ENCODE peak calls at places on chromosomes 16 and 17, in seven cellular contexts. One of them, this sample, is unnamed.

GRCh38 chr16:51327001-51327400 is 175.9 kb upstream of the SALL1 start:
- DNase-seq in lower lobe of right lung: no peak
- DNase-seq in activated effector memory CD4-positive, alpha-beta T cell treated with anti-CD3 and anti-CD28 coated beads, Interleukin-2, amount 50 U/mL, for 16 hours: no peak
- DNase-seq in stimulated activated CD4-positive, alpha-beta T cell treated with anti-CD3 and anti-CD28 coated beads, Interleukin-12 subunit alpha, Interleukin-12 subunit beta, amount 100 ng/mL, for 48 hours: no peak
- DNase-seq in progenitor cell of endocrine pancreas: no peak
- DNase-seq in HTR-8/SVneo: no peak
- DNase-seq in endodermal cell: no peak
- DNase-seq in this sample: no peak

GRCh38 chr17:49576121-49576905 is 642 bp downstream of the NXPH3 start:
- DNase-seq in lower lobe of right lung: no peak
- DNase-seq in activated effector memory CD4-positive, alpha-beta T cell treated with anti-CD3 and anti-CD28 coated beads, Interleukin-2, amount 50 U/mL, for 16 hours: no peak
- DNase-seq in stimulated activated CD4-positive, alpha-beta T cell treated with anti-CD3 and anti-CD28 coated beads, Interleukin-12 subunit alpha, Interleukin-12 subunit beta, amount 100 ng/mL, for 48 hours: no peak
- DNase-seq in progenitor cell of endocrine pancreas: no peak
- DNase-seq in HTR-8/SVneo: peak
- DNase-seq in endodermal cell: peak
- DNase-seq in this sample: no peak

GRCh38 chr16:87263418-87264052 is 53.7 kb downstream of the C16orf95 start:
- DNase-seq in lower lobe of right lung: no peak
- DNase-seq in activated effector memory CD4-positive, alpha-beta T cell treated with anti-CD3 and anti-CD28 coated beads, Interleukin-2, amount 50 U/mL, for 16 hours: peak
- DNase-seq in stimulated activated CD4-positive, alpha-beta T cell treated with anti-CD3 and anti-CD28 coated beads, Interleukin-12 subunit alpha, Interleukin-12 subunit beta, amount 100 ng/mL, for 48 hours: no peak
- DNase-seq in progenitor cell of endocrine pancreas: no peak
- DNase-seq in HTR-8/SVneo: no peak
- DNase-seq in endodermal cell: no peak
- DNase-seq in this sample: no peak

GRCh38 chr16:4801051-4801961 is 1.1 kb downstream of the ROGDI start:
- DNase-seq in lower lobe of right lung: no peak
- DNase-seq in activated effector memory CD4-positive, alpha-beta T cell treated with anti-CD3 and anti-CD28 coated beads, Interleukin-2, amount 50 U/mL, for 16 hours: no peak
- DNase-seq in stimulated activated CD4-positive, alpha-beta T cell treated with anti-CD3 and anti-CD28 coated beads, Interleukin-12 subunit alpha, Interleukin-12 subunit beta, amount 100 ng/mL, for 48 hours: no peak
- DNase-seq in progenitor cell of endocrine pancreas: no peak
- DNase-seq in HTR-8/SVneo: no peak
- DNase-seq in endodermal cell: peak
- DNase-seq in this sample: no peak

GRCh38 chr16:68396481-68396880 is 51.8 kb downstream of the SMPD3 start:
- DNase-seq in lower lobe of right lung: peak
- DNase-seq in activated effector memory CD4-positive, alpha-beta T cell treated with anti-CD3 and anti-CD28 coated beads, Interleukin-2, amount 50 U/mL, for 16 hours: peak
- DNase-seq in stimulated activated CD4-positive, alpha-beta T cell treated with anti-CD3 and anti-CD28 coated beads, Interleukin-12 subunit alpha, Interleukin-12 subunit beta, amount 100 ng/mL, for 48 hours: no peak
- DNase-seq in progenitor cell of endocrine pancreas: peak
- DNase-seq in HTR-8/SVneo: peak
- DNase-seq in endodermal cell: no peak
- DNase-seq in this sample: peak

GRCh38 chr16:68961778-68962402 is 118.6 kb downstream of the TANGO6 start:
- DNase-seq in lower lobe of right lung: no peak
- DNase-seq in activated effector memory CD4-positive, alpha-beta T cell treated with anti-CD3 and anti-CD28 coated beads, Interleukin-2, amount 50 U/mL, for 16 hours: no peak
- DNase-seq in stimulated activated CD4-positive, alpha-beta T cell treated with anti-CD3 and anti-CD28 coated beads, Interleukin-12 subunit alpha, Interleukin-12 subunit beta, amount 100 ng/mL, for 48 hours: no peak
- DNase-seq in progenitor cell of endocrine pancreas: no peak
- DNase-seq in HTR-8/SVneo: no peak
- DNase-seq in endodermal cell: no peak
- DNase-seq in this sample: no peak

GRCh38 chr17:65495255-65496060 is 66.0 kb downstream of the AXIN2 start:
- DNase-seq in lower lobe of right lung: peak
- DNase-seq in activated effector memory CD4-positive, alpha-beta T cell treated with anti-CD3 and anti-CD28 coated beads, Interleukin-2, amount 50 U/mL, for 16 hours: peak
- DNase-seq in stimulated activated CD4-positive, alpha-beta T cell treated with anti-CD3 and anti-CD28 coated beads, Interleukin-12 subunit alpha, Interleukin-12 subunit beta, amount 100 ng/mL, for 48 hours: no peak
- DNase-seq in progenitor cell of endocrine pancreas: peak
- DNase-seq in HTR-8/SVneo: no peak
- DNase-seq in endodermal cell: peak
- DNase-seq in this sample: no peak

GRCh38 chr16:77805403-77805802 is 17.0 kb downstream of the VAT1L start:
- DNase-seq in lower lobe of right lung: no peak
- DNase-seq in activated effector memory CD4-positive, alpha-beta T cell treated with anti-CD3 and anti-CD28 coated beads, Interleukin-2, amount 50 U/mL, for 16 hours: no peak
- DNase-seq in stimulated activated CD4-positive, alpha-beta T cell treated with anti-CD3 and anti-CD28 coated beads, Interleukin-12 subunit alpha, Interleukin-12 subunit beta, amount 100 ng/mL, for 48 hours: no peak
- DNase-seq in progenitor cell of endocrine pancreas: no peak
- DNase-seq in HTR-8/SVneo: no peak
- DNase-seq in endodermal cell: no peak
- DNase-seq in this sample: no peak

GRCh38 chr17:2138768-2139167 is 83.9 kb downstream of the HIC1 start:
- DNase-seq in lower lobe of right lung: no peak
- DNase-seq in activated effector memory CD4-positive, alpha-beta T cell treated with anti-CD3 and anti-CD28 coated beads, Interleukin-2, amount 50 U/mL, for 16 hours: no peak
- DNase-seq in stimulated activated CD4-positive, alpha-beta T cell treated with anti-CD3 and anti-CD28 coated beads, Interleukin-12 subunit alpha, Interleukin-12 subunit beta, amount 100 ng/mL, for 48 hours: no peak
- DNase-seq in progenitor cell of endocrine pancreas: no peak
- DNase-seq in HTR-8/SVneo: peak
- DNase-seq in endodermal cell: peak
- DNase-seq in this sample: no peak

GRCh38 chr16:51359141-51359960 is 208.3 kb upstream of the SALL1 start:
- DNase-seq in lower lobe of right lung: no peak
- DNase-seq in activated effector memory CD4-positive, alpha-beta T cell treated with anti-CD3 and anti-CD28 coated beads, Interleukin-2, amount 50 U/mL, for 16 hours: no peak
- DNase-seq in stimulated activated CD4-positive, alpha-beta T cell treated with anti-CD3 and anti-CD28 coated beads, Interleukin-12 subunit alpha, Interleukin-12 subunit beta, amount 100 ng/mL, for 48 hours: no peak
- DNase-seq in progenitor cell of endocrine pancreas: no peak
- DNase-seq in HTR-8/SVneo: no peak
- DNase-seq in endodermal cell: peak
- DNase-seq in this sample: no peak

GRCh38 chr17:3794890-3795757 is 5.9 kb downstream of the ITGAE start:
- DNase-seq in lower lobe of right lung: no peak
- DNase-seq in activated effector memory CD4-positive, alpha-beta T cell treated with anti-CD3 and anti-CD28 coated beads, Interleukin-2, amount 50 U/mL, for 16 hours: peak
- DNase-seq in stimulated activated CD4-positive, alpha-beta T cell treated with anti-CD3 and anti-CD28 coated beads, Interleukin-12 subunit alpha, Interleukin-12 subunit beta, amount 100 ng/mL, for 48 hours: no peak
- DNase-seq in progenitor cell of endocrine pancreas: no peak
- DNase-seq in HTR-8/SVneo: no peak
- DNase-seq in endodermal cell: peak
- DNase-seq in this sample: no peak

GRCh38 chr16:84396537-84397008 is 28.2 kb downstream of the ATP2C2 start:
- DNase-seq in lower lobe of right lung: peak
- DNase-seq in activated effector memory CD4-positive, alpha-beta T cell treated with anti-CD3 and anti-CD28 coated beads, Interleukin-2, amount 50 U/mL, for 16 hours: no peak
- DNase-seq in stimulated activated CD4-positive, alpha-beta T cell treated with anti-CD3 and anti-CD28 coated beads, Interleukin-12 subunit alpha, Interleukin-12 subunit beta, amount 100 ng/mL, for 48 hours: no peak
- DNase-seq in progenitor cell of endocrine pancreas: no peak
- DNase-seq in HTR-8/SVneo: no peak
- DNase-seq in endodermal cell: no peak
- DNase-seq in this sample: no peak

GRCh38 chr17:20008242-20009051 is 712 bp upstream of the SPECC1 start:
- DNase-seq in lower lobe of right lung: peak
- DNase-seq in activated effector memory CD4-positive, alpha-beta T cell treated with anti-CD3 and anti-CD28 coated beads, Interleukin-2, amount 50 U/mL, for 16 hours: peak
- DNase-seq in stimulated activated CD4-positive, alpha-beta T cell treated with anti-CD3 and anti-CD28 coated beads, Interleukin-12 subunit alpha, Interleukin-12 subunit beta, amount 100 ng/mL, for 48 hours: no peak
- DNase-seq in progenitor cell of endocrine pancreas: no peak
- DNase-seq in HTR-8/SVneo: no peak
- DNase-seq in endodermal cell: peak
- DNase-seq in this sample: no peak

GRCh38 chr16:4537376-4538066 is 1.1 kb downstream of the CDIP1 start:
- DNase-seq in lower lobe of right lung: peak
- DNase-seq in activated effector memory CD4-positive, alpha-beta T cell treated with anti-CD3 and anti-CD28 coated beads, Interleukin-2, amount 50 U/mL, for 16 hours: no peak
- DNase-seq in stimulated activated CD4-positive, alpha-beta T cell treated with anti-CD3 and anti-CD28 coated beads, Interleukin-12 subunit alpha, Interleukin-12 subunit beta, amount 100 ng/mL, for 48 hours: no peak
- DNase-seq in progenitor cell of endocrine pancreas: peak
- DNase-seq in HTR-8/SVneo: no peak
- DNase-seq in endodermal cell: peak
- DNase-seq in this sample: no peak

GRCh38 chr17:49209061-49209571 is 1.3 kb downstream of the GNGT2 start:
- DNase-seq in lower lobe of right lung: no peak
- DNase-seq in activated effector memory CD4-positive, alpha-beta T cell treated with anti-CD3 and anti-CD28 coated beads, Interleukin-2, amount 50 U/mL, for 16 hours: no peak
- DNase-seq in stimulated activated CD4-positive, alpha-beta T cell treated with anti-CD3 and anti-CD28 coated beads, Interleukin-12 subunit alpha, Interleukin-12 subunit beta, amount 100 ng/mL, for 48 hours: no peak
- DNase-seq in progenitor cell of endocrine pancreas: no peak
- DNase-seq in HTR-8/SVneo: peak
- DNase-seq in endodermal cell: no peak
- DNase-seq in this sample: no peak

GRCh38 chr16:12217341-12217740 is 240.8 kb downstream of the SNX29 start:
- DNase-seq in lower lobe of right lung: no peak
- DNase-seq in activated effector memory CD4-positive, alpha-beta T cell treated with anti-CD3 and anti-CD28 coated beads, Interleukin-2, amount 50 U/mL, for 16 hours: no peak
- DNase-seq in stimulated activated CD4-positive, alpha-beta T cell treated with anti-CD3 and anti-CD28 coated beads, Interleukin-12 subunit alpha, Interleukin-12 subunit beta, amount 100 ng/mL, for 48 hours: no peak
- DNase-seq in progenitor cell of endocrine pancreas: no peak
- DNase-seq in HTR-8/SVneo: no peak
- DNase-seq in endodermal cell: no peak
- DNase-seq in this sample: no peak

This sample was measured in HS-27A.